ENCODE peak calls at places on chromosomes 5 and 9, in four cellular contexts. U, O, V and E are unnamed samples.
A peak's percentile ranks its signal among the peaks of the same experiment; 100 is the strongest.

GRCh38 chr5:142316051-142316450 is 8.8 kb downstream of the SPRY4 start:
- DNase-seq in O (no peak), U (no peak), V (no peak), E (no peak)

GRCh38 chr5:149404746-149405549 is 25.9 kb upstream of the IL17B start:
- DNase-seq in U (peak; percentile 30), V (no peak), O (no peak), E (no peak)

GRCh38 chr5:54718647-54719046 is 201.1 kb downstream of the SNX18 start:
- DNase-seq in V (no peak), U (no peak), O (no peak), E (no peak)

GRCh38 chr5:97183100-97183929 is at the start of gene RIOK2:
- DNase-seq in V (peak; percentile 96), O (peak; percentile 94), U (peak; percentile 94), E (peak; percentile 91)

GRCh38 chr9:97594414-97594921 is 38.7 kb downstream of the TSTD2 start:
- DNase-seq in V (no peak), U (no peak), O (no peak), E (no peak)

GRCh38 chr5:95508550-95508949 is 46.2 kb downstream of the SKIC3 start:
- DNase-seq in O (no peak), V (no peak), U (no peak), E (no peak)

GRCh38 chr9:18393340-18394130 is 80.4 kb upstream of the ADAMTSL1 start:
- DNase-seq in O (no peak), U (peak; percentile 1), V (no peak), E (no peak)

GRCh38 chr9:78620764-78621163 is 323.8 kb downstream of the PSAT1 start:
- DNase-seq in U (no peak), V (no peak), O (no peak), E (no peak)

GRCh38 chr9:83965350-83966208 is 14.4 kb downstream of the HNRNPK start:
- DNase-seq in O (peak; percentile 21), U (peak; percentile 73), V (no peak), E (no peak)

GRCh38 chr9:79672236-79672635 is 100.5 kb downstream of the TLE4 start:
- DNase-seq in V (no peak), U (no peak), O (no peak), E (no peak)

GRCh38 chr5:139968547-139969261 is 74.4 kb downstream of the NRG2 start:
- DNase-seq in U (peak; percentile 62), O (peak; percentile 88), V (peak; percentile 43), E (peak; percentile 97)

GRCh38 chr5:134784241-134784920 is 25.8 kb downstream of the DDX46 start:
- DNase-seq in U (no peak), O (no peak), V (no peak), E (no peak)

GRCh38 chr9:91423785-91424402 is at the start of gene NFIL3:
- DNase-seq in V (no peak), U (peak; percentile 58), O (peak; percentile 94), E (peak; percentile 70)

GRCh38 chr5:10453564-10453963 is 11.9 kb downstream of the ROPN1L start:
- DNase-seq in V (no peak), O (no peak), U (no peak), E (no peak)

GRCh38 chr5:118070041-118070440 is 918.3 kb downstream of the DTWD2 start:
- DNase-seq in U (no peak), V (no peak), O (no peak), E (no peak)

GRCh38 chr5:32130865-32131264 is 43.3 kb downstream of the GOLPH3 start:
- DNase-seq in U (no peak), O (no peak), V (no peak), E (no peak)

GRCh38 chr9:27117489-27118135 is 8.6 kb downstream of the TEK start:
- DNase-seq in U (peak; percentile 49), V (no peak), O (no peak), E (no peak)

GRCh38 chr9:11366585-11367129 is 753.9 kb upstream of the PTPRD start:
- DNase-seq in V (no peak), U (no peak), O (no peak), E (no peak)

GRCh38 chr9:7816021-7816420 is 16.4 kb upstream of the DMAC1 start:
- DNase-seq in O (no peak), V (no peak), U (no peak), E (no peak)

GRCh38 chr5:36691241-36691640 is 84.8 kb downstream of the SLC1A3 start:
- DNase-seq in O (no peak), V (no peak), U (no peak), E (no peak)

GRCh38 chr5:138601444-138601843 is 26.2 kb upstream of the HSPA9 start:
- DNase-seq in V (no peak), O (no peak), U (no peak), E (no peak)

GRCh38 chr5:100479079-100479688 is 56.0 kb upstream of the FAM174A start:
- DNase-seq in O (peak; percentile 2), U (peak; percentile 45), V (peak; percentile 15), E (no peak)

GRCh38 chr5:109329296-109330252 is 80.2 kb downstream of the PJA2 start:
- DNase-seq in U (no peak), O (no peak), V (no peak), E (no peak)

GRCh38 chr5:14501353-14502162 is 80.0 kb upstream of the OTULINL start:
- DNase-seq in V (no peak), U (no peak), O (no peak), E (no peak)

GRCh38 chr5:61679562-61679961 is 347.5 kb downstream of the ZSWIM6 start:
- DNase-seq in V (no peak), U (no peak), O (no peak), E (no peak)

GRCh38 chr9:34553511-34554021 is 30.8 kb upstream of the ENHO start:
- DNase-seq in O (no peak), U (no peak), V (no peak), E (no peak)

GRCh38 chr9:34127035-34127948 is 794 bp upstream of the DCAF12 start:
- DNase-seq in O (peak; percentile 50), V (no peak), U (no peak), E (no peak)

GRCh38 chr9:94807556-94807955 is 81.1 kb downstream of the AOPEP start:
- DNase-seq in O (no peak), V (no peak), U (no peak), E (no peak)

GRCh38 chr5:161713042-161713441 is 27.5 kb downstream of the GABRA6 start:
- DNase-seq in O (no peak), U (no peak), V (no peak), E (no peak)

GRCh38 chr9:70861376-70861775 is 260.0 kb downstream of the TRPM3 start:
- DNase-seq in V (no peak), U (no peak), O (no peak), E (no peak)

GRCh38 chr5:74318985-74319563 is 321.5 kb downstream of the ENC1 start:
- DNase-seq in O (no peak), V (no peak), U (no peak), E (no peak)

GRCh38 chr9:137217276-137218211 is 4.5 kb downstream of the RNF208 start:
- DNase-seq in U (peak; percentile 66), O (peak; percentile 91), V (no peak), E (peak; percentile 88)

GRCh38 chr9:121634800-121635261 is 16.6 kb upstream of the DAB2IP start:
- DNase-seq in U (peak; percentile 57), O (peak; percentile 67), V (no peak), E (peak; percentile 70)

GRCh38 chr9:103397868-103398600 is 402.9 kb downstream of the CYLC2 start:
- DNase-seq in U (peak; percentile 51), V (no peak), O (peak; percentile 7), E (peak; percentile 69)

GRCh38 chr9:1869843-1870242 is 145.3 kb upstream of the SMARCA2 start:
- DNase-seq in V (no peak), O (peak; percentile 13), U (peak; percentile 18), E (peak; percentile 66)

GRCh38 chr9:137030528-137030927 is 1.4 kb downstream of the FUT7 start:
- DNase-seq in U (no peak), V (peak; percentile 42), O (no peak), E (no peak)

GRCh38 chr9:36357639-36358038 is 42.4 kb downstream of the RNF38 start:
- DNase-seq in V (no peak), U (no peak), O (no peak), E (no peak)
- TF ChIP-seq CREM in V (no peak), U (no peak), O (no peak), E (no peak)

GRCh38 chr5:102341918-102342317 is 45.8 kb upstream of the SLCO4C1 start:
- DNase-seq in V (no peak), O (no peak), U (no peak), E (no peak)
- TF ChIP-seq MAX in V (no peak), O (no peak), U (no peak), E (no peak)

GRCh38 chr5:147467973-147468508 is 41.8 kb downstream of the DPYSL3 start:
- DNase-seq in V (no peak), O (no peak), U (no peak), E (no peak)

GRCh38 chr5:147461915-147462314 is 48.0 kb downstream of the DPYSL3 start:
- DNase-seq in U (no peak), V (no peak), O (no peak), E (no peak)

GRCh38 chr5:147460380-147460779 is 49.5 kb downstream of the DPYSL3 start:
- DNase-seq in U (no peak), V (no peak), O (no peak), E (no peak)

GRCh38 chr5:147466581-147466980 is 43.3 kb downstream of the DPYSL3 start:
- DNase-seq in V (no peak), U (no peak), O (no peak), E (no peak)

DNA sequence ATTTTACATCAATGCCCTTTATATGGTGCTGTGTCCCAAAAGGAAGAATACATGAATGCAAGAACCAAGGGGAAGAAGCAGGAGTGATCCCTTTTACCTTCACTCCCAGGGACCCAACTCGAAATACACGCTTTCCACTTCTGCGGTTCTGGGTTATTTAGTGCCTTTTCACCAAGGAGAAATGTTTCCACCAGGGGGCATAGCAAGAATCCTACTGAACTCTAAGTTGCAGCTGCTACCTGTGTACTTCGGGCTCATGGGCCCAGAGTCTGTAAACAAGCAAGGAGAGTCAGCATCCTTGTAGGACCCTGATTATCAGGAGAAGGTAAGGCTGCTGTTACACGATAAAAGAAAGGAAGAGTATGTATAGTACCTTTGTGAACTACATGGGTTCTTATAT is 45.7 kb downstream of the DPYSL3 start:
- DNase-seq in V (no peak), O (no peak), U (peak; percentile 11), E (peak; percentile 46)
- TF ChIP-seq CREM in V (no peak), O (no peak), U (no peak), E (no peak)

DNA sequence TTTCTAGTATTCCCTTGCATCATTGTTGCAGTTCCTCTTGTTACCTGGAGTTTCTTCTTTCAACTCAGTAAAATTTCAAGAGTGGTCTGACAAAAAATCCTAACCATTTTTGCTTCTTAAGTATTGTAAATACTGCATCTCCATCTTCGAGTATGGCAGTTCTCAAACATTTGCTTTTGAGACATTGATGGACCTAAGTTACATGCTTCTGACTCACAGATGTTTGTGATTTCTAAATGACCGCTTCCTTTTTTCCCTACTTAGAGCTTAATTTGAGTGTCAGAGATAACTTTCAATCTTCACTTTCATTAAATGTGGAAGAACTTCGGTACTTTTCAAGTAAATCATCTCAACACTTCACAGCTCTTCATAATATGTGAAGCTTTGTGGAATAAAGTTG is 4.2 kb downstream of the UHRF2 start:
- DNase-seq in U (no peak), V (no peak), O (no peak), E (no peak)
- TF ChIP-seq MAX in U (no peak), V (no peak), O (no peak), E (no peak)

GRCh38 chr9:115649991-115650472 is 503.6 kb upstream of the PAPPA start:
- DNase-seq in U (peak; percentile 3), O (no peak), V (no peak), E (no peak)
- TF ChIP-seq CREM in U (no peak), O (no peak), V (no peak), E (no peak)

GRCh38 chr5:179795049-179795862 is 1.5 kb downstream of the LTC4S start:
- DNase-seq in V (no peak), U (no peak), O (no peak), E (peak; percentile 56)
- TF ChIP-seq MAX in V (no peak), U (no peak), O (no peak), E (no peak)